ENCODE peak calls at places on chromosomes 6 and 20, in seven cellular contexts. N is SK-N-DZ; J is GM10248; P is AG08395; G is NCI-H1105 treated with DMSO at 0.1 percent for 48 hours; A is nucleus accumbens; V is activated CD4-positive, alpha-beta T cell treated with anti-CD3 and anti-CD28 coated beads for 48 hours. E is an unnamed sample.

GRCh38 chr6:33886673-33887144 is 82.9 kb upstream of the MLN start:
- DNase-seq in N (no peak), J (no peak), P (peak), G (no peak), A (no peak), V (peak), E (peak)

GRCh38 chr6:110475255-110475654 is 1.2 kb downstream of the SLC22A16 start:
- DNase-seq in N (no peak), J (no peak), P (no peak), G (no peak), A (no peak), V (no peak), E (no peak)

GRCh38 chr6:113347420-113347819 is 509.7 kb upstream of the MARCKS start:
- DNase-seq in N (no peak), J (no peak), P (no peak), G (no peak), A (no peak), V (no peak), E (peak)

GRCh38 chr6:150068786-150069648 is at the start of gene ULBP3:
- DNase-seq in N (peak), J (peak), P (peak), G (peak), A (peak), V (peak), E (peak)

GRCh38 chr6:38789256-38789655 is 74.1 kb downstream of the DNAH8 start:
- DNase-seq in N (no peak), J (no peak), P (no peak), G (no peak), A (no peak), V (no peak), E (no peak)

GRCh38 chr6:108477034-108477433 is 83.7 kb upstream of the FOXO3 start:
- DNase-seq in N (no peak), J (no peak), P (no peak), G (peak), A (no peak), V (no peak), E (no peak)

GRCh38 chr6:1607557-1608221 is 2.0 kb upstream of the FOXC1 start:
- DNase-seq in N (peak), J (peak), P (no peak), G (peak), A (no peak), V (no peak), E (no peak)

GRCh38 chr20:21389368-21389767 is 8.0 kb downstream of the NKX2-4 start:
- DNase-seq in N (no peak), J (no peak), P (no peak), G (no peak), A (no peak), V (no peak), E (no peak)

E was measured in mesenchymal stem cell.